ENCODE peak calls at places on chromosomes 13 and 19, in nine cellular contexts. S, D, X, G, U, W, R, Y and H are unnamed samples.

GRCh38 chr19:31135841-31136240 is 213.4 kb downstream of the TSHZ3 start:
- DNase-seq in S (no peak), D (no peak), X (peak), G (no peak), U (no peak), W (no peak), R (no peak), Y (no peak), H (no peak)

GRCh38 chr19:29678484-29679106 is 13.3 kb downstream of the PLEKHF1 start:
- DNase-seq in S (peak), D (peak), X (no peak), G (no peak), U (no peak), W (no peak), R (no peak), Y (no peak), H (peak)

GRCh38 chr19:57241181-57241580 is 749 bp downstream of the ZNF805 start:
- DNase-seq in S (no peak), D (no peak), X (peak), G (no peak), U (peak), W (no peak), R (no peak), Y (no peak), H (no peak)

GRCh38 chr19:10769533-10770491 is 51.9 kb downstream of the DNM2 start:
- DNase-seq in S (peak), D (no peak), X (peak), G (no peak), U (no peak), W (peak), R (peak), Y (no peak), H (no peak)

GRCh38 chr13:87788363-87788762 is 117.2 kb downstream of the SLITRK5 start:
- DNase-seq in S (no peak), D (no peak), X (no peak), G (no peak), U (no peak), W (no peak), R (no peak), Y (no peak), H (no peak)

GRCh38 chr19:2303209-2303798 is 4.7 kb downstream of the LINGO3 start:
- DNase-seq in S (no peak), D (peak), X (no peak), G (no peak), U (no peak), W (no peak), R (no peak), Y (no peak), H (no peak)

GRCh38 chr13:102856603-102857002 is 10.8 kb downstream of the ERCC5 start:
- DNase-seq in S (no peak), D (no peak), X (no peak), G (no peak), U (no peak), W (no peak), R (no peak), Y (no peak), H (peak)

GRCh38 chr13:98690348-98691041 is 62.0 kb downstream of the SLC15A1 start:
- DNase-seq in S (no peak), D (no peak), X (no peak), G (no peak), U (no peak), W (no peak), R (no peak), Y (no peak), H (no peak)

GRCh38 chr13:41827507-41828213 is 133.2 kb downstream of the VWA8 start:
- DNase-seq in S (no peak), D (no peak), X (peak), G (peak), U (no peak), W (no peak), R (no peak), Y (no peak), H (no peak)

GRCh38 chr13:27667946-27668345 is 46.3 kb downstream of the POLR1D start:
- DNase-seq in S (no peak), D (no peak), X (no peak), G (no peak), U (no peak), W (no peak), R (no peak), Y (no peak), H (no peak)

GRCh38 chr19:58182989-58183821 is at the start of gene ZNF274:
- DNase-seq in S (peak), D (peak), X (peak), G (peak), U (peak), W (peak), R (peak), Y (peak), H (peak)

GRCh38 chr13:60267498-60268202 is 103.9 kb upstream of the DIAPH3 start:
- DNase-seq in S (no peak), D (no peak), X (no peak), G (no peak), U (no peak), W (no peak), R (peak), Y (no peak), H (no peak)

GRCh38 chr13:98570929-98571372 is 6.0 kb downstream of the STK24 start:
- DNase-seq in S (no peak), D (no peak), X (no peak), G (no peak), U (no peak), W (no peak), R (no peak), Y (no peak), H (peak)

GRCh38 chr13:59774511-59774911 is 389.2 kb downstream of the DIAPH3 start:
- DNase-seq in S (no peak), D (no peak), X (peak), G (peak), U (peak), W (no peak), R (no peak), Y (no peak), H (no peak)

GRCh38 chr13:49356224-49356623 is 87.6 kb downstream of the CAB39L start:
- DNase-seq in S (no peak), D (no peak), X (peak), G (peak), U (no peak), W (no peak), R (no peak), Y (no peak), H (no peak)

GRCh38 chr19:3336680-3337523 is 29.5 kb upstream of the NFIC start:
- DNase-seq in S (peak), D (peak), X (peak), G (peak), U (no peak), W (peak), R (peak), Y (peak), H (peak)

GRCh38 chr19:28313633-28314032 is 899.3 kb downstream of the UQCRFS1 start:
- DNase-seq in S (no peak), D (no peak), X (peak), G (no peak), U (no peak), W (no peak), R (peak), Y (no peak), H (no peak)

GRCh38 chr13:20161275-20161950 is 561 bp upstream of the GJA3 start:
- DNase-seq in S (no peak), D (no peak), X (no peak), G (no peak), U (no peak), W (no peak), R (no peak), Y (no peak), H (no peak)

GRCh38 chr13:111215081-111216047 is 100.3 kb downstream of the ARHGEF7 start:
- DNase-seq in S (no peak), D (no peak), X (no peak), G (no peak), U (peak), W (no peak), R (no peak), Y (no peak), H (no peak)

GRCh38 chr19:1882089-1882785 is 3.1 kb downstream of the ABHD17A start:
- DNase-seq in S (no peak), D (no peak), X (no peak), G (no peak), U (no peak), W (no peak), R (no peak), Y (no peak), H (no peak)

GRCh38 chr19:37963190-37963947 is 56.4 kb downstream of the SIPA1L3 start:
- DNase-seq in S (no peak), D (peak), X (peak), G (no peak), U (no peak), W (no peak), R (no peak), Y (no peak), H (peak)

GRCh38 chr19:46878613-46879375 is 18.0 kb downstream of the ARHGAP35 start:
- DNase-seq in S (no peak), D (no peak), X (peak), G (peak), U (peak), W (no peak), R (no peak), Y (no peak), H (no peak)

GRCh38 chr13:77389617-77389984 is 62.7 kb upstream of the MYCBP2 start:
- DNase-seq in S (no peak), D (no peak), X (no peak), G (no peak), U (no peak), W (no peak), R (no peak), Y (no peak), H (no peak)

GRCh38 chr19:11496391-11497163 is 9.1 kb downstream of the ZNF653 start:
- DNase-seq in S (peak), D (no peak), X (peak), G (peak), U (peak), W (peak), R (peak), Y (no peak), H (peak)

GRCh38 chr13:28820099-28821051 is at the start of gene MTUS2:
- DNase-seq in S (no peak), D (no peak), X (no peak), G (no peak), U (no peak), W (peak), R (peak), Y (no peak), H (peak)

GRCh38 chr13:110557082-110557481 is 4.4 kb downstream of the RAB20 start:
- DNase-seq in S (no peak), D (no peak), X (no peak), G (no peak), U (no peak), W (no peak), R (no peak), Y (no peak), H (no peak)

GRCh38 chr13:111409413-111409812 is 89.0 kb downstream of the TEX29 start:
- DNase-seq in S (no peak), D (no peak), X (no peak), G (no peak), U (no peak), W (no peak), R (no peak), Y (no peak), H (peak)

GRCh38 chr13:48233886-48234488 is 981 bp downstream of the ITM2B start:
- DNase-seq in S (no peak), D (no peak), X (peak), G (no peak), U (no peak), W (no peak), R (no peak), Y (no peak), H (no peak)

GRCh38 chr13:73223372-73223781 is 164.6 kb downstream of the KLF5 start:
- DNase-seq in S (no peak), D (no peak), X (no peak), G (no peak), U (peak), W (no peak), R (no peak), Y (no peak), H (no peak)

GRCh38 chr13:44084146-44084545 is 204.4 kb downstream of the LACC1 start:
- DNase-seq in S (no peak), D (no peak), X (no peak), G (no peak), U (no peak), W (no peak), R (no peak), Y (no peak), H (no peak)

GRCh38 chr13:43303040-43303729 is 279.8 kb downstream of the DNAJC15 start:
- DNase-seq in S (no peak), D (no peak), X (peak), G (no peak), U (peak), W (peak), R (peak), Y (no peak), H (peak)

GRCh38 chr13:94682229-94682628 is 30.1 kb downstream of the SOX21 start:
- DNase-seq in S (no peak), D (no peak), X (no peak), G (no peak), U (no peak), W (no peak), R (no peak), Y (no peak), H (no peak)

DNA sequence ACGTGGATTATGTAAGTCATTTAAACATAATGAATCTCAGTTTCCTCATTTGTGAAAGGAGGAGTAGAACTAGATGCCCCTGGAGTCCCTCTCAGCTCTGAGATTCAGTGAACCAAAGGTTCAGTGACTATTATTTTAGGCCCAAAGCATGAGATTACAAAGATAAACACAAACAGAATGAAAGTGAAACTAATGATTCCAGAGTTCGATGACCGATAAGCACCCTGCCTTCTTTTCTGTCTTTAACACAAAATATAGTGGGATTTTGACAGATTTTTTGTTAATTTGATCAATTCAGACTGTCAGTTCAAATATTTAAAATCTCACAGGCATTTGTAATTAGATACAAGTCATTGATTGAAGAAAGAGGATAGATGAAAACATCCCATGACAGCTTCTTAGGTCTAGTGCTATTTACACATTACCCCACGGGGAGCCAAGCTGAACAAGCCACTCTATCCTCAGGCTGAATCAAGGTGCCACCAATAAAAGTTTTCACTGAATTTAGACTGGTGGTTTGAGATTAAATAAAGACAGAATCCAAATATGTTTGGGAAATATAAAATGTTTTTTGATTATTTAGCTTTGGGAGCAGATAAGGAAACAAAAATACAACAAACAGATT is 64.6 kb upstream of the RAP2A start:
- DNase-seq in S (no peak), D (no peak), X (no peak), G (no peak), U (no peak), W (no peak), R (no peak), Y (no peak), H (no peak)
- H3K4me3 ChIP-seq in S (peak), D (peak), X (peak), G (peak), U (no peak), W (peak), R (peak), Y (peak), H (peak)

GRCh38 chr13:30416471-30416870 is 5.8 kb upstream of the UBE2L5 start:
- DNase-seq in S (no peak), D (no peak), X (no peak), G (no peak), U (no peak), W (no peak), R (no peak), Y (no peak), H (no peak)
- H3K27ac ChIP-seq in S (no peak), D (no peak), X (no peak), G (no peak), U (no peak), W (no peak), R (no peak), Y (no peak), H (no peak)

DNA sequence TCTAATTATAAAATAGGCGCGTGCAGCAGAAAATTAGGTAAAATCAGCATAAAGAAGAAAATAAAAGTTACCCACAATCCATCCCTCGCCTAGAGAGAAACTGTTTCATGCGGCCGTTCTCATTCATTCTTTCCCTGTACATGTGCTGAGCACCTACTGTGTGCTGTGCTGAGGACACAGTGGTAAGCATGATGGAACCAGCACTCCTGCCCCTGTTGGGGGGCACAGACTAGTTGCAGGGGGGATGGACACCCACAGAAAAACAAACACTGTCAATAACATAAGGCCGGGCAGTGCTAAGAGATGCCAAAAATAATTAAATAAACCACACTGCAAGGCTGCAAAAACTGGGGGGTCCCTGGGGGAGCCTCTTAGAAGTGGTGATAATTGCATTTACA is 43.3 kb downstream of the PTPRS start:
- DNase-seq in S (no peak), D (no peak), X (no peak), G (no peak), U (no peak), W (no peak), R (no peak), Y (no peak), H (no peak)
- H3K4me3 ChIP-seq in S (no peak), D (no peak), X (no peak), G (no peak), U (no peak), W (no peak), R (no peak), Y (no peak), H (no peak)

DNA sequence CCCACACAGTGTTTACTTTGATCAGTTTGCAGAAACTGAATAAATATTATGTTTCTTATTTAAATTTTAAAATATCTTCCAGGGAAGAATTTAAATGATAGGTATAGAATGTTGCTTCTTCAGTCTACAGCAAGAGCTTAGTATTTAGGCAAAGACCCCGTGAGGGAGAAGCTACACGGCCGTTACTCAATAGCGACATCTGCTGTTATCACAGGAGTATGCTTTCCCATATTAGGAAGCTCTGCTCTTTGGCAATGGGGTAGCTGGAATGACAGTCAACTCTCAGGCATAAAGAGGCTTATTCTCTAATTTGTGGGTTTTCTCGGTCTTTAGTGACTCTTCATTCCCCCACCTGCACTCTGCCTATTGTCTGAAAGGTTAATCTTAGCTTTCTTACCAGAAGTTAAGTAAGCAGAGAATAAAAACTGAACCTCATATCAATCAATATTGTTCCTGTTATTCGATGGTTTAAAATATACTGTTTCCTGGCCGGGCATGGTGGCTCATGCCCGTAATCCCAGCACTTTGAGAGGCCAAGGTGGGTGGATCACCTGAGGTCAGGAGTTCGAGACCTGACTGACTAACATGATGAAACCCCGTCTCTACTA is 13.2 kb upstream of the LHFPL6 start:
- DNase-seq in S (no peak), D (no peak), X (peak), G (peak), U (peak), W (peak), R (peak), Y (no peak), H (no peak)
- H3K27ac ChIP-seq in S (no peak), D (no peak), X (no peak), G (no peak), U (no peak), W (no peak), R (no peak), Y (no peak), H (no peak)

GRCh38 chr19:16582486-16583261 is 10.5 kb upstream of the SLC35E1 start:
- DNase-seq in S (no peak), D (peak), X (no peak), G (no peak), U (no peak), W (no peak), R (no peak), Y (no peak), H (no peak)

GRCh38 chr19:16585808-16586476 is 13.7 kb upstream of the SLC35E1 start:
- DNase-seq in S (no peak), D (peak), X (peak), G (no peak), U (no peak), W (no peak), R (no peak), Y (no peak), H (no peak)

GRCh38 chr19:16586477-16586871 is 14.3 kb upstream of the SLC35E1 start:
- DNase-seq in S (no peak), D (peak), X (no peak), G (no peak), U (no peak), W (no peak), R (no peak), Y (no peak), H (no peak)

GRCh38 chr19:16587031-16588023 is 15.1 kb upstream of the SLC35E1 start:
- DNase-seq in S (peak), D (peak), X (peak), G (no peak), U (no peak), W (no peak), R (no peak), Y (no peak), H (peak)

GRCh38 chr19:16584825-16585801 is 12.9 kb upstream of the SLC35E1 start:
- DNase-seq in S (no peak), D (peak), X (no peak), G (no peak), U (no peak), W (no peak), R (no peak), Y (no peak), H (peak)
- H3K4me3 ChIP-seq in S (no peak), D (peak), X (no peak), G (no peak), U (no peak), W (no peak), R (peak), Y (no peak), H (peak)

GRCh38 chr19:17332677-17333581 is 1.7 kb downstream of the ANO8 start:
- DNase-seq in S (no peak), D (peak), X (peak), G (no peak), U (peak), W (no peak), R (no peak), Y (no peak), H (no peak)

GRCh38 chr19:17332360-17332676 is 2.3 kb downstream of the ANO8 start:
- DNase-seq in S (no peak), D (no peak), X (no peak), G (no peak), U (no peak), W (no peak), R (no peak), Y (no peak), H (no peak)

GRCh38 chr19:17335575-17335974 is 920 bp upstream of the ANO8 start:
- DNase-seq in S (no peak), D (no peak), X (no peak), G (no peak), U (no peak), W (no peak), R (no peak), Y (no peak), H (no peak)

GRCh38 chr19:17334414-17335409 is at the start of gene ANO8:
- DNase-seq in S (peak), D (peak), X (peak), G (peak), U (peak), W (peak), R (peak), Y (peak), H (peak)

GRCh38 chr19:17333611-17334413 is 843 bp downstream of the ANO8 start:
- DNase-seq in S (no peak), D (peak), X (peak), G (peak), U (no peak), W (no peak), R (no peak), Y (no peak), H (no peak)
- H3K27ac ChIP-seq in S (peak), D (peak), X (peak), G (no peak), U (no peak), W (peak), R (no peak), Y (peak), H (peak)